ENCODE peak calls at places on chromosome 5, in ten cellular contexts. P is HCT116; X is CD4-positive, alpha-beta T cell; F is gastrocnemius medialis; I is lower lobe of right lung; O is right cardiac atrium; D is Panc1; K is GM12878; H is psoas muscle; J is heart right ventricle. C is an unnamed sample.

GRCh38 chr5:33300209-33300742 is 140.5 kb upstream of the TARS1 start:
- ATAC-seq in D (no peak), J (peak), I (peak), K (peak), F (no peak), P (peak), H (no peak), X (no peak), O (peak), C (no peak)

GRCh38 chr5:38724301-38725030 is 121.3 kb upstream of the OSMR start:
- ATAC-seq in K (no peak), X (no peak), J (peak), I (no peak), H (no peak), F (no peak), D (no peak), P (no peak), O (peak), C (no peak)

GRCh38 chr5:125348221-125348692 is 601.8 kb upstream of the ZNF608 start:
- ATAC-seq in D (no peak), K (no peak), F (peak), P (no peak), H (no peak), J (peak), I (peak), X (no peak), O (peak), C (peak)

GRCh38 chr5:134626369-134627014 is 6.1 kb downstream of the SAR1B start:
- ATAC-seq in P (no peak), O (peak), J (no peak), D (no peak), F (peak), I (peak), K (peak), X (no peak), H (peak), C (peak)

GRCh38 chr5:172043822-172044221 is 37.4 kb upstream of the FBXW11 start:
- ATAC-seq in X (no peak), K (no peak), O (no peak), J (no peak), H (no peak), F (no peak), I (peak), D (no peak), P (no peak), C (no peak)

GRCh38 chr5:98179791-98180755 is 593.4 kb upstream of the RGMB start:
- ATAC-seq in D (no peak), O (no peak), F (no peak), K (no peak), I (no peak), H (no peak), J (no peak), P (no peak), X (no peak), C (no peak)

GRCh38 chr5:176810687-176811501 is 535 bp downstream of the UNC5A start:
- ATAC-seq in J (no peak), H (no peak), O (no peak), D (peak), K (no peak), P (peak), X (no peak), I (no peak), F (no peak), C (no peak)

GRCh38 chr5:98631311-98632054 is 142.0 kb upstream of the RGMB start:
- ATAC-seq in P (no peak), X (no peak), J (no peak), I (no peak), H (no peak), O (no peak), K (no peak), F (no peak), D (no peak), C (no peak)

GRCh38 chr5:169048568-169049125 is 252.3 kb downstream of the SLIT3 start:
- ATAC-seq in J (no peak), O (no peak), D (no peak), F (no peak), I (no peak), X (no peak), H (no peak), P (no peak), K (no peak), C (no peak)

GRCh38 chr5:169052207-169052606 is 248.7 kb downstream of the SLIT3 start:
- ATAC-seq in X (no peak), D (no peak), O (no peak), J (no peak), H (no peak), K (no peak), I (no peak), F (no peak), P (no peak), C (no peak)

GRCh38 chr5:169054506-169054905 is 246.4 kb downstream of the SLIT3 start:
- ATAC-seq in O (no peak), D (no peak), K (no peak), J (no peak), I (no peak), P (no peak), X (no peak), F (no peak), H (no peak), C (no peak)

GRCh38 chr5:169044982-169045381 is 256.0 kb downstream of the SLIT3 start:
- ATAC-seq in O (no peak), X (no peak), D (no peak), P (no peak), H (no peak), J (no peak), K (no peak), F (no peak), I (no peak), C (no peak)

DNA sequence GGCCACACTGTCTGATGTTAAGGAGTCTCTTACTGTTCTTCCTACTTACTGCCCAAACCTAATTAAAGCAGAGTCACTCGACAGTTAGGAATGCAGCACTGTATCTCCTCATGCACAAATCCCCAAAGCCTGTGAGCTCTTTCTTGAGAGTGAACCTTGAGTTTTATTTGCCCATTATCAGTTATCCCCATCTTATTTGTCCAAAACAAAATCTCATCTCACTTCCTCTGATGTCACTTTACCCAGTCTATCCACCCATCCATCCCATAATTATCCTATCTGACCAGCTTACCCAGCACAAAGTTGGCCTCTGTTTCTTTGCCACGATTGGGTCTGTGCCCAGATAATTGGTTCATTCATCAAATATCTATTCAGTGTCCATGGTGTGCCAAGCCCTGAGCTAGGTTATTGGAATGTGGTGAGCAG is 250.8 kb downstream of the SLIT3 start:
- ATAC-seq in F (no peak), J (no peak), I (no peak), P (no peak), H (no peak), K (no peak), D (peak), O (no peak), X (no peak), C (no peak)
- H3K27ac ChIP-seq in F (no peak), J (no peak), I (no peak), P (no peak), H (no peak), K (no peak), D (no peak), O (no peak), X (no peak), C (no peak)

DNA sequence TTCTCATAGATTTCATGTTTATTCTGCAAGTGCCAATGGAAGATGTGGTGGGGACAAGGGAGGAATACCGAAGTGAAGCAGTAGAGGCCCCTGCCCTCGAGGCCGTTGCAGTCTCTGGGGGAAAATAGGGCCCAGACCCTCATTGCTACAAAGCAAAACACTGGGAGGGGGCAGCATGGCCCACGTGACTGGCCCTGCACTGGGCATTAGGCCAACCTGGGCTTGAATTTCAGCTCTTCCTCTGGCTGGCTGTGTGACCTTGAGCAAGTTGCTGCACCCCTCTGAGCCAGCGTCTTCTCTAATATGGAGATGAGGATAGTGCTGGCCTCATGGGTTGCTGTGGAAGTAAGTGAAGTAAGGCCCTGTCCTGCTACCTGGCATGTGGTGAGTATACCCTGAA is 709 bp upstream of the SYNPO start:
- ATAC-seq in D (no peak), J (no peak), I (no peak), H (no peak), P (no peak), X (no peak), O (no peak), F (no peak), K (no peak), C (no peak)
- H3K27ac ChIP-seq in D (peak), J (peak), I (peak), H (peak), P (no peak), X (no peak), O (peak), F (peak), K (no peak), C (no peak)

GRCh38 chr5:173323799-173324114 is 4.5 kb downstream of the STC2 start:
- ATAC-seq in I (no peak), J (no peak), K (no peak), O (no peak), F (no peak), D (no peak), P (no peak), H (no peak), X (no peak), C (no peak)
- H3K27ac ChIP-seq in I (peak), J (peak), K (no peak), O (peak), F (no peak), D (no peak), P (no peak), H (no peak), X (no peak), C (no peak)

DNA sequence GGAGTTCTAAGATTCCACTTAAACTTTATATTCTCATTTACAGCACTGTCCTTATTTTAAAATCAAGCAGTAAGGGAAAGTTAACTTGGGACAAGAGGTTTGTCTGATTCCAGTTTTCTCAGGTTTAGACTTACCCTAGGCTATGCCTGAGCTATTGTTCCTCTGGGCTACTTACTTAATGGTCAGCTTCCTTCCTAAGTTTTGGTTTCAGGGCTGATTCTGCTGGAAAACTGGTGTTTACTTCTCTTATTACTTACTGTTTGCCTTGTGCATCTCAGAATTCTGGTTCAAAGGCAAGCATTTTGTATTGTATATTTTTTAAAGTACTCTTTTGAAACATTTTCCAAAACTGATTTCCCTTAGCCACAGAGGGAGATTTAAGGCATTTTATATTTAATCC is 289.8 kb downstream of the ARHGAP26 start:
- ATAC-seq in X (no peak), H (no peak), D (no peak), F (no peak), P (no peak), K (no peak), I (no peak), O (no peak), J (no peak), C (no peak)
- H3K27ac ChIP-seq in X (no peak), H (peak), D (no peak), F (peak), P (no peak), K (peak), I (no peak), O (no peak), J (peak), C (no peak)

C was measured in gastroesophageal sphincter.